ENCODE peak calls at places on chromosomes 5 and 9, in nine cellular contexts. One of them, this sample, is unnamed. For H3K4me1, the result is how much of the 10 kb centered on the place peaks cover.

GRCh38 chr5:147906326-147907095 is at the start of gene C5orf46:
- DNase-seq in HCT116: no peak
- DNase-seq in hepatocyte: peak
- DNase-seq in mesenchymal stem cell: peak
- DNase-seq in HepG2: peak
- DNase-seq in osteoblast: no peak
- DNase-seq in astrocyte: peak
- DNase-seq in PC-3: peak
- DNase-seq in GM23248: peak
- DNase-seq in this sample: no peak

GRCh38 chr9:105295986-105296385 is 51.5 kb downstream of the SLC44A1 start:
- DNase-seq in HCT116: no peak
- DNase-seq in hepatocyte: no peak
- DNase-seq in mesenchymal stem cell: peak
- DNase-seq in HepG2: no peak
- DNase-seq in osteoblast: no peak
- DNase-seq in astrocyte: no peak
- DNase-seq in PC-3: no peak
- DNase-seq in GM23248: peak
- DNase-seq in this sample: peak

GRCh38 chr5:119743927-119744326 is 114.6 kb downstream of the FAM170A start:
- DNase-seq in HCT116: peak
- DNase-seq in hepatocyte: peak
- DNase-seq in mesenchymal stem cell: peak
- DNase-seq in HepG2: peak
- DNase-seq in osteoblast: no peak
- DNase-seq in astrocyte: no peak
- DNase-seq in PC-3: peak
- DNase-seq in GM23248: peak
- DNase-seq in this sample: peak

GRCh38 chr9:37678789-37679273 is 28.1 kb downstream of the FRMPD1 start:
- DNase-seq in HCT116: peak
- DNase-seq in hepatocyte: no peak
- DNase-seq in mesenchymal stem cell: peak
- DNase-seq in HepG2: peak
- DNase-seq in osteoblast: no peak
- DNase-seq in astrocyte: no peak
- DNase-seq in PC-3: no peak
- DNase-seq in GM23248: no peak
- DNase-seq in this sample: no peak

GRCh38 chr5:113265190-113265589 is 169.6 kb downstream of the TSSK1B start:
- DNase-seq in HCT116: no peak
- DNase-seq in hepatocyte: no peak
- DNase-seq in mesenchymal stem cell: no peak
- DNase-seq in HepG2: no peak
- DNase-seq in osteoblast: no peak
- DNase-seq in astrocyte: no peak
- DNase-seq in PC-3: no peak
- DNase-seq in GM23248: no peak
- DNase-seq in this sample: no peak

GRCh38 chr9:124259273-124260078 is 1.7 kb downstream of the NEK6 start:
- DNase-seq in HCT116: peak
- DNase-seq in hepatocyte: peak
- DNase-seq in mesenchymal stem cell: peak
- DNase-seq in HepG2: peak
- DNase-seq in osteoblast: peak
- DNase-seq in astrocyte: peak
- DNase-seq in PC-3: peak
- DNase-seq in GM23248: peak
- DNase-seq in this sample: peak

GRCh38 chr5:150409638-150410523 is 2.8 kb downstream of the CD74 start:
- DNase-seq in HCT116: peak
- DNase-seq in hepatocyte: peak
- DNase-seq in mesenchymal stem cell: peak
- DNase-seq in HepG2: peak
- DNase-seq in osteoblast: peak
- DNase-seq in astrocyte: peak
- DNase-seq in PC-3: peak
- DNase-seq in GM23248: peak
- DNase-seq in this sample: peak

GRCh38 chr9:136609838-136610311 is 52.8 kb upstream of the EGFL7 start:
- DNase-seq in HCT116: no peak
- DNase-seq in hepatocyte: no peak
- DNase-seq in mesenchymal stem cell: no peak
- DNase-seq in HepG2: no peak
- DNase-seq in osteoblast: no peak
- DNase-seq in astrocyte: no peak
- DNase-seq in PC-3: no peak
- DNase-seq in GM23248: no peak
- DNase-seq in this sample: no peak

DNA sequence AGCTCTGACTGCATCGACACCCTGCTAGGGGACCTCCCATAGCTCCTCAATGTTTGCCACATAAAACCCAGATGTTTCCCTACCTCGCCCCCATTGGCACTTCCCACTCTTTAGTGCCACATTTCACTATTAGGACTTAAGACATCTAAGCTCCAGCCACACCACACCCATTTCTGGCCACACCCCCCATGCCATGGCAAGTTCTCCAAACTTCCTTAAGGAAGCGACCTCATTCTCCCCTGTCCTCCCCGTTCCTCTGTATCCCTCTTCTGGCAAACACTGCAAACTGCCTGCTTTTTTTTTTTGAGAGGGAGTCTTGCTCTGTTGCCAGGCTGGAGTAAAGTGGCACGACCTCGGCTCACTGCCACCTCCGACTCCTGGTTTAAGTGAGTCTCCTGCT is 62.9 kb downstream of the USP20 start:
- DNase-seq in HCT116: no peak
- DNase-seq in hepatocyte: no peak
- DNase-seq in mesenchymal stem cell: peak
- DNase-seq in HepG2: no peak
- DNase-seq in osteoblast: no peak
- DNase-seq in astrocyte: no peak
- DNase-seq in PC-3: peak
- DNase-seq in GM23248: peak
- DNase-seq in this sample: no peak
- H3K4me1 ChIP-seq in HCT116: under half
- H3K4me1 ChIP-seq in hepatocyte: under half
- H3K4me1 ChIP-seq in mesenchymal stem cell: under half
- H3K4me1 ChIP-seq in HepG2: under half
- H3K4me1 ChIP-seq in osteoblast: under half
- H3K4me1 ChIP-seq in astrocyte: under half
- H3K4me1 ChIP-seq in PC-3: under half
- H3K4me1 ChIP-seq in GM23248: under half
- H3K4me1 ChIP-seq in this sample: under half

GRCh38 chr5:174459832-174460448 is 264.4 kb upstream of the MSX2 start:
- DNase-seq in HCT116: no peak
- DNase-seq in hepatocyte: no peak
- DNase-seq in mesenchymal stem cell: no peak
- DNase-seq in HepG2: no peak
- DNase-seq in osteoblast: no peak
- DNase-seq in astrocyte: no peak
- DNase-seq in PC-3: peak
- DNase-seq in GM23248: no peak
- DNase-seq in this sample: no peak

GRCh38 chr5:174457141-174457678 is 267.2 kb upstream of the MSX2 start:
- DNase-seq in HCT116: no peak
- DNase-seq in hepatocyte: no peak
- DNase-seq in mesenchymal stem cell: no peak
- DNase-seq in HepG2: no peak
- DNase-seq in osteoblast: no peak
- DNase-seq in astrocyte: no peak
- DNase-seq in PC-3: no peak
- DNase-seq in GM23248: no peak
- DNase-seq in this sample: no peak

GRCh38 chr5:174462128-174462527 is 262.3 kb upstream of the MSX2 start:
- DNase-seq in HCT116: no peak
- DNase-seq in hepatocyte: no peak
- DNase-seq in mesenchymal stem cell: no peak
- DNase-seq in HepG2: no peak
- DNase-seq in osteoblast: no peak
- DNase-seq in astrocyte: no peak
- DNase-seq in PC-3: no peak
- DNase-seq in GM23248: no peak
- DNase-seq in this sample: no peak

GRCh38 chr5:174455301-174455700 is 269.1 kb upstream of the MSX2 start:
- DNase-seq in HCT116: no peak
- DNase-seq in hepatocyte: no peak
- DNase-seq in mesenchymal stem cell: no peak
- DNase-seq in HepG2: no peak
- DNase-seq in osteoblast: no peak
- DNase-seq in astrocyte: no peak
- DNase-seq in PC-3: no peak
- DNase-seq in GM23248: no peak
- DNase-seq in this sample: no peak

DNA sequence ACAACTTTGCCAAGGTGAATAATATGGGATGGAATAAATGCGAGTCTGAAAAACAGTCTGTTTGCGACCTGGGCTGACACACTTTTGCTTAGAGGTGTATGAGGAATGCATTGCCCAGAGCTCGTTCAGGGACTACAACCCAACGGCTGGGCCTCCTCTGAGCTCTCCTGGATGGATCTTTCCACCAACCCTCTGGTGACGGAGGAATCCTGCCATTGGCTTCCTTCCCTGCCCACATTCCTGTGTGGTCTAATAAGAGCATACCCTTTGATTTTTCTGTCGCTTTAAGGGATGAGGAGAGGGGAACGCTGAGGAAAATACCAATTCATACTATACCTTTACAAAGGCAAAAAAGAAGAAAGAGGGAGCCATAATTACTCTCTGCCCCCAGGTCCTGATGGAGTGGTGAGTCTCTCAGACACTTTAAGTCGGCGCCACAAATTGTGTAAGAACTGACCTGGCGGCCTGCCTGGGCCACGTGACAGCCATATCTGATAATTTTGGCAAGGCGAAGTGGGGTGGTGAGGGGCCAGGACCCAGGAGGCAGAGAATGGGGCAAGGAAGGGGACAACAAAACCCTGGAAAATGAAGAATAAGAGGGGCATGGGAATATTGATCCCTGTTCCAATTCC is 265.2 kb upstream of the MSX2 start:
- DNase-seq in HCT116: no peak
- DNase-seq in hepatocyte: no peak
- DNase-seq in mesenchymal stem cell: no peak
- DNase-seq in HepG2: no peak
- DNase-seq in osteoblast: no peak
- DNase-seq in astrocyte: no peak
- DNase-seq in PC-3: no peak
- DNase-seq in GM23248: no peak
- DNase-seq in this sample: no peak
- H3K4me2 ChIP-seq in HCT116: no peak
- H3K4me2 ChIP-seq in hepatocyte: no peak
- H3K4me2 ChIP-seq in mesenchymal stem cell: no peak
- H3K4me2 ChIP-seq in HepG2: no peak
- H3K4me2 ChIP-seq in osteoblast: no peak
- H3K4me2 ChIP-seq in astrocyte: no peak
- H3K4me2 ChIP-seq in PC-3: no peak
- H3K4me2 ChIP-seq in GM23248: no peak
- H3K4me2 ChIP-seq in this sample: no peak

DNA sequence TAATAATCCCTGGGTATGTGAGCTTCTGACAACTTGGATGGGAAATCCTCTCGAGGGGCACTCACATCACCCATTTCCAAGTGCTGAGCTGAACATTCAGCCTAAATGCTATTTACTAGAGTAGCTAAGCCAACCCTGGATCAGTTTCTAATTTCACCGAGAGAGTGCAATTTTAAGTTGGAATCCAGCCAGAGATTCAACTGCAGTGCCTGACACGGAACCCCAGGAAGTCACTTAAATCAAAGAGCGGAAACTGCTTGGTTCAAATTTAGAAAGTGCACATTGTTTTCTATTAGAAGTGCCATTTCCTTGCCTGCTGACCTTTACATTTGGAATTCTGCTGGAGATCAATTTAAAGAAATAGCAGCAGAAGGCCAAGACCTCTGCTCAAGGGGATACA is 8.8 kb downstream of the SPRY4 start:
- DNase-seq in HCT116: no peak
- DNase-seq in hepatocyte: peak
- DNase-seq in mesenchymal stem cell: peak
- DNase-seq in HepG2: no peak
- DNase-seq in osteoblast: no peak
- DNase-seq in astrocyte: no peak
- DNase-seq in PC-3: no peak
- DNase-seq in GM23248: peak
- DNase-seq in this sample: no peak
- H3K4me1 ChIP-seq in HCT116: half or more
- H3K4me1 ChIP-seq in hepatocyte: under half
- H3K4me1 ChIP-seq in mesenchymal stem cell: under half
- H3K4me1 ChIP-seq in HepG2: half or more
- H3K4me1 ChIP-seq in osteoblast: half or more
- H3K4me1 ChIP-seq in astrocyte: half or more
- H3K4me1 ChIP-seq in PC-3: under half
- H3K4me1 ChIP-seq in GM23248: half or more
- H3K4me1 ChIP-seq in this sample: under half

GRCh38 chr9:23822331-23823169 is 3.5 kb downstream of the ELAVL2 start:
- DNase-seq in HCT116: no peak
- DNase-seq in hepatocyte: no peak
- DNase-seq in mesenchymal stem cell: no peak
- DNase-seq in HepG2: no peak
- DNase-seq in osteoblast: no peak
- DNase-seq in astrocyte: no peak
- DNase-seq in PC-3: no peak
- DNase-seq in GM23248: no peak
- DNase-seq in this sample: peak

GRCh38 chr9:23824241-23825142 is 1.5 kb downstream of the ELAVL2 start:
- DNase-seq in HCT116: no peak
- DNase-seq in hepatocyte: peak
- DNase-seq in mesenchymal stem cell: peak
- DNase-seq in HepG2: no peak
- DNase-seq in osteoblast: peak
- DNase-seq in astrocyte: peak
- DNase-seq in PC-3: peak
- DNase-seq in GM23248: peak
- DNase-seq in this sample: peak

GRCh38 chr9:23825143-23825531 is 903 bp downstream of the ELAVL2 start:
- DNase-seq in HCT116: no peak
- DNase-seq in hepatocyte: no peak
- DNase-seq in mesenchymal stem cell: no peak
- DNase-seq in HepG2: no peak
- DNase-seq in osteoblast: no peak
- DNase-seq in astrocyte: no peak
- DNase-seq in PC-3: no peak
- DNase-seq in GM23248: no peak
- DNase-seq in this sample: peak

GRCh38 chr9:23826120-23826629 is at the start of gene ELAVL2:
- DNase-seq in HCT116: no peak
- DNase-seq in hepatocyte: peak
- DNase-seq in mesenchymal stem cell: peak
- DNase-seq in HepG2: no peak
- DNase-seq in osteoblast: peak
- DNase-seq in astrocyte: peak
- DNase-seq in PC-3: peak
- DNase-seq in GM23248: peak
- DNase-seq in this sample: peak

DNA sequence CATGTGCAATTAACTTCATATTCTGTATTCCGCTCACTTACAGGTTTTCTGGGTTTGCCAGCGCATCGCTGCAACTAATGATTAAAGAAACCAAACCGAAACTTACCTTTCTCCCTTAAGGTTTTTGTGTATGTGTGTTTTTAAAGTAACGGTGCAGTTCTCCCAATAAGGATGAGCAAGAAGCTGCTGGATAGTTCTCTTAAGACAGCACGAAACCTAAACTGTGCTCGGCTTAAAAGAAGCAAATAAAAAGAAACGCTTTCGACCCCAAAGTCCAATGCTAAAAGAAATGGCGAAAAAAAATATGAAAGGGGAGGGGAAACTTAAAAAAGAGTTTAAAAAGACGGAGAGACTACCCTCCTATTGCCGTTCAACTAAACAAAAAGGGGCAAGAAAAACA is 340 bp downstream of the ELAVL2 start:
- DNase-seq in HCT116: no peak
- DNase-seq in hepatocyte: no peak
- DNase-seq in mesenchymal stem cell: peak
- DNase-seq in HepG2: no peak
- DNase-seq in osteoblast: no peak
- DNase-seq in astrocyte: no peak
- DNase-seq in PC-3: no peak
- DNase-seq in GM23248: peak
- DNase-seq in this sample: peak
- H3K4me2 ChIP-seq in HCT116: no peak
- H3K4me2 ChIP-seq in hepatocyte: peak
- H3K4me2 ChIP-seq in mesenchymal stem cell: peak
- H3K4me2 ChIP-seq in HepG2: no peak
- H3K4me2 ChIP-seq in osteoblast: peak
- H3K4me2 ChIP-seq in astrocyte: peak
- H3K4me2 ChIP-seq in PC-3: peak
- H3K4me2 ChIP-seq in GM23248: peak
- H3K4me2 ChIP-seq in this sample: peak

This sample was measured in neural progenitor cell.